ENCODE peak calls at places on chromosomes 5 and 9, in five cellular contexts. J is GM13976; S is activated CD8-positive, alpha-beta T cell treated with anti-CD3 and anti-CD28 coated beads for 36 hours; U is posterior vena cava; T is frontal cortex. N is an unnamed sample.

GRCh38 chr5:55063220-55063863 is 39.1 kb upstream of the GZMA start:
- DNase-seq in J (no peak), S (no peak), U (no peak), T (no peak), N (no peak)

GRCh38 chr5:117161718-117162386 is 587.2 kb upstream of the SEMA6A start:
- DNase-seq in J (no peak), S (no peak), U (no peak), T (no peak), N (no peak)

GRCh38 chr9:79629721-79630120 is 58.0 kb downstream of the TLE4 start:
- DNase-seq in J (no peak), S (no peak), U (no peak), T (no peak), N (no peak)

GRCh38 chr9:89922099-89922498 is 317.3 kb downstream of the GADD45G start:
- DNase-seq in J (no peak), S (no peak), U (no peak), T (no peak), N (no peak)

GRCh38 chr9:96514108-96514824 is 64.3 kb downstream of the HABP4 start:
- DNase-seq in J (no peak), S (no peak), U (no peak), T (no peak), N (no peak)

GRCh38 chr5:10673407-10673806 is 87.6 kb downstream of the DAP start:
- DNase-seq in J (no peak), S (no peak), U (no peak), T (no peak), N (no peak)

GRCh38 chr9:108150736-108151135 is 661.2 kb upstream of the KLF4 start:
- DNase-seq in J (no peak), S (no peak), U (no peak), T (no peak), N (no peak)

GRCh38 chr9:125433461-125434001 is 171.9 kb downstream of the GAPVD1 start:
- DNase-seq in J (no peak), S (no peak), U (peak; percentile 71), T (no peak), N (no peak)

GRCh38 chr5:6222121-6222520 is 156.2 kb downstream of the MED10 start:
- DNase-seq in J (no peak), S (no peak), U (no peak), T (no peak), N (no peak)

GRCh38 chr5:174312270-174312617 is 266.7 kb downstream of the NSG2 start:
- DNase-seq in J (no peak), S (no peak), U (peak; percentile 79), T (no peak), N (no peak)

GRCh38 chr9:114382951-114383865 is 4.6 kb downstream of the AKNA start:
- DNase-seq in J (peak; percentile 69), S (peak; percentile 94), U (peak; percentile 76), T (no peak), N (no peak)

GRCh38 chr9:111038336-111039202 is at the start of gene LPAR1:
- DNase-seq in J (peak; percentile 29), S (no peak), U (peak; percentile 91), T (peak; percentile 45), N (no peak)

GRCh38 chr5:5179597-5179996 is 39.5 kb downstream of the ADAMTS16 start:
- DNase-seq in J (no peak), S (no peak), U (no peak), T (no peak), N (no peak)

N was measured in C1 segment of cervical spinal cord.